ENCODE peak calls at places on chromosomes 5 and 9, in five cellular contexts. H is heart right ventricle, D is hepatocyte, Z is brain microvascular endothelial cell, A is H1. I is an unnamed sample.

GRCh38 chr5:148085934-148086333 is 22.2 kb downstream of the SPINK5 start:
- DNase-seq in H (no peak), D (no peak), Z (no peak), A (no peak), I (no peak)

GRCh38 chr5:78783434-78784130 is 135.0 kb upstream of the LHFPL2 start:
- DNase-seq in H (no peak), D (no peak), Z (no peak), A (no peak), I (no peak)

GRCh38 chr5:132495672-132496630 is 5.4 kb upstream of the IRF1 start:
- DNase-seq in H (peak), D (peak), Z (peak), A (peak), I (peak)

GRCh38 chr5:133618141-133618540 is 5.8 kb upstream of the FSTL4 start:
- DNase-seq in H (no peak), D (no peak), Z (no peak), A (no peak), I (no peak)

GRCh38 chr9:89685698-89686097 is 80.9 kb downstream of the GADD45G start:
- DNase-seq in H (no peak), D (no peak), Z (no peak), A (no peak), I (no peak)

GRCh38 chr9:77663754-77664153 is 15.6 kb upstream of the GNA14 start:
- DNase-seq in H (peak), D (peak), Z (peak), A (no peak), I (no peak)

GRCh38 chr9:114307323-114308250 is 15.3 kb upstream of the ORM1 start:
- DNase-seq in H (no peak), D (no peak), Z (peak), A (peak), I (no peak)

GRCh38 chr9:130110166-130110565 is 56.5 kb downstream of the GPR107 start:
- DNase-seq in H (no peak), D (no peak), Z (no peak), A (no peak), I (no peak)

GRCh38 chr5:173385832-173386360 is 57.7 kb upstream of the STC2 start:
- DNase-seq in H (no peak), D (no peak), Z (no peak), A (no peak), I (no peak)

GRCh38 chr5:54595724-54596123 is 78.2 kb downstream of the SNX18 start:
- DNase-seq in H (no peak), D (no peak), Z (no peak), A (no peak), I (no peak)

GRCh38 chr9:134551657-134552348 is 89.8 kb upstream of the COL5A1 start:
- DNase-seq in H (no peak), D (peak), Z (peak), A (no peak), I (no peak)

GRCh38 chr5:165448773-165449172 is 1943.4 kb downstream of the MAT2B start:
- DNase-seq in H (no peak), D (no peak), Z (no peak), A (no peak), I (no peak)

GRCh38 chr9:126062158-126062929 is 264.3 kb upstream of the MVB12B start:
- DNase-seq in H (no peak), D (no peak), Z (no peak), A (no peak), I (no peak)

GRCh38 chr5:122515709-122516431 is 203.8 kb downstream of the SNCAIP start:
- DNase-seq in H (no peak), D (peak), Z (peak), A (no peak), I (no peak)

GRCh38 chr5:72815580-72816296 is 723 bp upstream of the TNPO1 start:
- DNase-seq in H (no peak), D (no peak), Z (no peak), A (no peak), I (no peak)

GRCh38 chr5:64384761-64385160 is 121.1 kb upstream of the RGS7BP start:
- DNase-seq in H (no peak), D (peak), Z (peak), A (peak), I (no peak)

GRCh38 chr5:84564311-84564710 is 179.6 kb upstream of the EDIL3 start:
- DNase-seq in H (no peak), D (no peak), Z (no peak), A (no peak), I (no peak)

GRCh38 chr9:131732061-131732526 is 7.8 kb downstream of the RAPGEF1 start:
- DNase-seq in H (no peak), D (no peak), Z (no peak), A (no peak), I (no peak)

GRCh38 chr5:33582417-33582816 is 141.7 kb downstream of the TARS1 start:
- DNase-seq in H (no peak), D (no peak), Z (no peak), A (no peak), I (no peak)

GRCh38 chr9:77807295-77807694 is 159.2 kb upstream of the GNA14 start:
- DNase-seq in H (no peak), D (peak), Z (peak), A (no peak), I (no peak)

GRCh38 chr5:82046268-82046621 is 74.4 kb downstream of the ATG10 start:
- DNase-seq in H (no peak), D (no peak), Z (no peak), A (no peak), I (no peak)

GRCh38 chr5:10304932-10305331 is 2.8 kb downstream of the CMBL start:
- DNase-seq in H (no peak), D (no peak), Z (no peak), A (no peak), I (no peak)

GRCh38 chr9:89419978-89420394 is 77.9 kb downstream of the SEMA4D start:
- DNase-seq in H (no peak), D (no peak), Z (no peak), A (no peak), I (no peak)

GRCh38 chr5:142182840-142183239 is 74.3 kb downstream of the NDFIP1 start:
- DNase-seq in H (no peak), D (no peak), Z (no peak), A (no peak), I (no peak)

GRCh38 chr5:133295520-133295919 is 243.7 kb downstream of the HSPA4 start:
- DNase-seq in H (no peak), D (no peak), Z (peak), A (no peak), I (no peak)

GRCh38 chr5:54415896-54416640 is 39.4 kb upstream of the HSPB3 start:
- DNase-seq in H (no peak), D (no peak), Z (peak), A (no peak), I (no peak)

GRCh38 chr5:55604611-55605067 is 69.9 kb upstream of the PLPP1 start:
- DNase-seq in H (no peak), D (no peak), Z (peak), A (peak), I (no peak)

GRCh38 chr5:15354011-15354410 is 146.0 kb upstream of the FBXL7 start:
- DNase-seq in H (no peak), D (peak), Z (no peak), A (no peak), I (no peak)

GRCh38 chr9:109966643-109967368 is 186.8 kb downstream of the PALM2AKAP2 start:
- DNase-seq in H (no peak), D (no peak), Z (no peak), A (no peak), I (no peak)

GRCh38 chr5:120873083-120873482 is 409.0 kb downstream of the PRR16 start:
- DNase-seq in H (no peak), D (no peak), Z (no peak), A (no peak), I (no peak)

GRCh38 chr5:35777358-35778087 is 79.2 kb upstream of the IL7R start:
- DNase-seq in H (peak), D (peak), Z (peak), A (peak), I (peak)

GRCh38 chr5:144150996-144151395 is 19.5 kb downstream of the YIPF5 start:
- DNase-seq in H (no peak), D (no peak), Z (peak), A (no peak), I (no peak)

GRCh38 chr5:95727764-95728191 is 3.4 kb upstream of the RHOBTB3 start:
- DNase-seq in H (no peak), D (peak), Z (no peak), A (no peak), I (no peak)

GRCh38 chr5:10424124-10424731 is 17.5 kb upstream of the ROPN1L start:
- DNase-seq in H (no peak), D (peak), Z (peak), A (no peak), I (no peak)

GRCh38 chr9:126885089-126885753 is 24.8 kb downstream of the ZBTB34 start:
- DNase-seq in H (no peak), D (peak), Z (no peak), A (no peak), I (no peak)

GRCh38 chr5:157290981-157291711 is 25.2 kb downstream of the CYFIP2 start:
- DNase-seq in H (no peak), D (peak), Z (peak), A (no peak), I (no peak)
- H3K4me3 ChIP-seq in H (no peak), D (no peak), Z (no peak), A (no peak), I (no peak)

DNA sequence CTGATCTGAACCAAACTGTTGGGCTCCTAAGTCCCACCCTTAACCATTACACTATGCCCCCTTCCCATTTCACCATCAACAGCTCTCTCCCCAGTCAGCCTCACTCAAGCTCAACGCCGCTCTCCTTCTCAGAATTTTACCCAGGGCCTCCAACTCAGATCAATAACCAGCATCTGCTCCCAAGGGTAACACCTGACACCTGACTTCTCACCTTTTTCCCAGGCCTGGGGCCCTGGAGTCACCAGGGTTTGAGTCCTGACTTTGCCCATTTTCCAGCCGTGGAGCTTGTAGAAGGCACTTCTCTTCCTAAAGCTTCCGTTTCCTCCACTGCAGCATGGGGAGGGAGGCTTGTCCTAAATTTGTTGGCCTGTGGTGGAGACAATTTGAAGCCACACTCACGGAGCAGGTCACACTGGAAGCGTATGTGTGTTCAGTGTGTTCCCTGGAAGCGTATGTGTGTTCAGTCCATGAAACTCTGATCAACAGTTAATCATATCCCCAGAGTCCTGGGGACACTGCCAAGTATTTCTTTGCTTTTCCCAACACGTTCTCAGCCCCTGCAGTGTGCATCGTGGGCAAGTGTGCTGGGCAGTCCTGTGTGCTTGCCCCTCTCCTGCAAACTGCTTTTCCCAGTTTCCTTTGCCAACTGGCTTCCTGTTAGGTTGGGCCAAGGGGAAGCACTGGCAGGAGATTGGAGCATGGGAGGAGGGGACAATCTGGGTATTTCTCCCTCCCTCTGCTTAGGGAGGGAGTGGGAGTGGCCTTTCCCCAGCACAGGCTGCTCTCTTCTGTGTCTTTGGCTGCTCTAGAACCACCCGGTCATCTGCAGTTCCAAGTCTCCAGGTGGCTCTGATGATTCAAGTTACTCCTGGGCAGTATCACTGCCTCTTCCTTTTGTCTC is 36.9 kb upstream of the NEK6 start:
- DNase-seq in H (peak), D (no peak), Z (peak), A (no peak), I (no peak)
- TF ChIP-seq CTCF in H (no peak), D (no peak), Z (no peak), A (no peak), I (no peak)

GRCh38 chr5:59582746-59583145 is 310.8 kb downstream of the PDE4D start:
- DNase-seq in H (no peak), D (no peak), Z (no peak), A (no peak), I (no peak)
- H3K4me3 ChIP-seq in H (no peak), D (no peak), Z (no peak), A (no peak), I (no peak)

DNA sequence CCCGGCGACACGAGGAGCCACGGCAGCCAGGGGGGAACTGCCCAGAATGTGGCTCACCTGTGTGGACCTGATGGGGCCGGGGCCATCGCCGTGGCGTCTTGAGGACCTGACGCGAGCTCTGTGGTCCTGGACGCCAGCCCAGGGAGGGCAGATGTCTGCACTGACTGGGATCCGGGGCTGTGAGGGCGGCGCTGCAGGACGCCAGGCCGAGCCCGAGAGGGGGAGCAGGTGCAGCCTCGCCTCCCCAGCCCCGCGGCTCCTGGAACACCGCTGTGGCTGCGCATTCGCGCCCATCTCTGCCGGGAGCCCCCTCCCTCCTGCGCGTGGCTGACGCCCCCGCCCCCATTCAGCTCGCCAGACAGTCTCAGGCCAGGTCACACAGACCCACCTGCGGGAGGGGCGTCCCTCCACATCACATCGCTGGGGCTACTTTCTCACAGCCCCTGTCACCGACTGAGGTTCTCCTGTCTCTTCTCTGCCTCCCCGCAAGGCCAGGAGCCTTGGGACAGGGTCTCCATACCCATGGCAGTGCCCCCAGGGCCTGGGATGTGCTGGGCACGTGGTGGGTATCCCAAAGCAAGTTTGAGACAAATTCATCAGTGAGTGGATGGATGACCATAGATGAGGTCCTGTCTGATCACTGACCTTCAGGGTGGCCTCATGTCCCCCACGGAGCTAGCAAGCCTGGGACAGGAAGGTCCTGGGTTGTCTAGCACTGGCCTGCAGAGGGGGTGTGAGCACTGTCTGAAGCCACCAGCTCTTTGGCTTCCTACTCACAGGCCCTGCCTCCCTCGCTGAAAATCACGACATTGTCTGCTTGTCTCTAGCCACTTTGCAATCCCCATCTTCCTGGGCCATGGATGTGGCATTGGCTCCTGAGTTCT is 47.3 kb downstream of the RASGEF1C start:
- DNase-seq in H (no peak), D (peak), Z (no peak), A (no peak), I (no peak)
- TF ChIP-seq CTCF in H (peak), D (no peak), Z (peak), A (peak), I (no peak)

GRCh38 chr9:94270009-94270408 is 10.9 kb downstream of the ZNF169 start:
- DNase-seq in H (no peak), D (no peak), Z (no peak), A (no peak), I (no peak)

DNA sequence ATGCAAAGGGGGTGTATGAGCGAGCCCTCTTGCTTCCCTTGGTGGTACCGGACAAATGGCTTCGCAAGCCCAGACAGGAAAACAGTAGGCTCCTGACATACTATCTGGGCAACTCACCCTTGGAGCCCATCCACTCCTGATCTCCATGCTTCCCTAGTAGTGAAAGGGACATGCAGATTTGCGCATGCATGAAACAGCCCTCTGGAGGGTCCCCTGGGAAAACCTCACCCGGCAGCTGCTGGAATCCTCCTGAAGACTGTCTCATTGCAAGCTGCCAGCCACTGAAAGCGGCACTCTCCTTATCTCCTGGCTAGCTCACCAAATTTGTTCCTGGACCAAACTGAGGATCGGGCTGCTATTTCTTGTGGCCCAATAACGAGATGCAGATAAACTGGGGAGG is 10.2 kb downstream of the ZNF169 start:
- DNase-seq in H (peak), D (no peak), Z (no peak), A (no peak), I (no peak)
- H3K4me3 ChIP-seq in H (no peak), D (no peak), Z (no peak), A (no peak), I (no peak)

DNA sequence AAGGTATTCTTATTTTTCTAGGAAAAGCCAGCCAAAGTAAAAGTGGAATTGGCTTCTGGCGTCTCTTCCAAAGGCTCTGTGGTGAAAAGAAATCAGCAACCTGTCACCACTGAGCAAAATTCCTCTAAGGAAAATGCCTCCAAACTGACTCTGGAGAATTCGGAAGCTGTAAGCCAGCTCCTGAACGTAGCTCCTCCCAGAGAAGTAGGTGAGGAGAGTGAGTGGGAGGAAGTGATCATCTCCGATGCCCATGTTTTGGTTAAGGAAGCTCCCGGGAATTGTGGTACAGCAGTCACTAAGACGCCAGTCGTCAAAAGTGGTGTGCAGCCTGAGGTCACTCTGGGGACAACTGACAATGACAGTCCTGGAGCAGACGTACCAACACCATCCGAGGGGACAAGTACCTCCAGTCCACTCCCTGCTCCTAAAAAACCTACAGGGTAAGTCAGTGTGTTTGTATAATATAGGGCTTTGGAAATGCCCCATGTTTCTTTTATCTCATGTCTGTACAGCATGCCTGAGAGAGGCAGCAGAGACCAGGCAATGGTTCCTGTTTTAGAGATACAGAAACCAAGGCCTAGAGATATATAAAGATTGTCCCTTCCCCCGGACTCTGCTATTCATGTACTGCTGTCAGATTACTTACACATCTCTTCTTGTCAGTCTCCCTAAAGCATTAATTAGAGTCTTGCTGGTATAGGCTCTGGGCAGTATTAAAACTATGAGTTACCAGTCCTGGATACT is 23.9 kb downstream of the HMGXB3 start:
- DNase-seq in H (no peak), D (no peak), Z (no peak), A (no peak), I (no peak)
- TF ChIP-seq CTCF in H (peak), D (peak), Z (no peak), A (no peak), I (no peak)

DNA sequence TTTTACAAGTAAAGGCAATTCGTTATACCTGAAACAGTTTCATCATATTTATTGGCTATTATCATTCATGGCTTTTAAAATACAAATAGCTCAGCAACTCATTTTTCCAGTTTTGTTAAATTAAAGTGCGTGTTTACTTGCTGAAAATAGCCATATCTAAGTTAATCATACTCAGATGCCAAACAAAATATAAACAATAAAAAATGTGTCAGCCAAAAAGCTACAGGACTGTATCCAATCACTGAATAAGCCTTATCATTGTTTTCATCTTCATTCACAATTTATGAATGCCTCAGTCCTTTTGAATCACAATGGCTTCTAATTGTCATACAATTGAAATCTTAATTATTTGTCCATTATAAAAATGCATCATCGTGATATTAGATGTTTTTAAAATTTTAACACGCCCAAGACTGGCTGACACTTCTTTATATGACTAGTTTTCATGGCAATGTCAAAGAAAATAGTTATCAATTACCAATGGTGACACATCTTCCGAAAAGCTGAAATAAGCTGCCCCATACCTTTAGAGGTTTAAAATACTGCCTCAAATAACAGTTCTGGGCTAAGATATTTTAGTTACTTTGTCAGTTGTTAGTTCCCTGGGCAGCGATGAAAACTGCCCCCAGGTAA is 1.9 kb downstream of the NFIB start:
- DNase-seq in H (no peak), D (no peak), Z (no peak), A (no peak), I (no peak)
- H3K4me3 ChIP-seq in H (peak), D (peak), Z (peak), A (peak), I (no peak)

I was measured in GM12864.